ENCODE peak calls at places on chromosomes 1 and 21, in six cellular contexts. One of them, this sample, is unnamed.

GRCh38 chr21:26842300-26842699 is 2.9 kb downstream of the ADAMTS1 start:
- DNase-seq in neuronal stem cell: no peak
- DNase-seq in IMR-90: peak; percentile 64
- DNase-seq in H1: no peak
- DNase-seq in mesendoderm: no peak
- DNase-seq in H9: no peak
- DNase-seq in this sample: peak; percentile 48

GRCh38 chr1:70194601-70195000 is 10.8 kb downstream of the LRRC40 start:
- DNase-seq in H1: no peak
- DNase-seq in mesendoderm: no peak
- DNase-seq in IMR-90: no peak
- DNase-seq in neuronal stem cell: no peak
- DNase-seq in H9: no peak
- DNase-seq in this sample: no peak

GRCh38 chr21:32193066-32193465 is 85.8 kb downstream of the MIS18A start:
- DNase-seq in IMR-90: no peak
- DNase-seq in H9: no peak
- DNase-seq in neuronal stem cell: no peak
- DNase-seq in mesendoderm: no peak
- DNase-seq in H1: no peak
- DNase-seq in this sample: no peak

GRCh38 chr1:180926164-180926981 is 13.7 kb downstream of the KIAA1614 start:
- DNase-seq in neuronal stem cell: no peak
- DNase-seq in H9: no peak
- DNase-seq in IMR-90: peak; percentile 43
- DNase-seq in H1: no peak
- DNase-seq in mesendoderm: no peak
- DNase-seq in this sample: peak; percentile 26

GRCh38 chr1:42962641-42963377 is 4.1 kb upstream of the SLC2A1 start:
- DNase-seq in H1: peak; percentile 70
- DNase-seq in IMR-90: peak; percentile 73
- DNase-seq in mesendoderm: peak; percentile 89
- DNase-seq in neuronal stem cell: no peak
- DNase-seq in H9: peak; percentile 96
- DNase-seq in this sample: peak; percentile 70

GRCh38 chr1:114668784-114669561 is 876 bp downstream of the DENND2C start:
- DNase-seq in neuronal stem cell: peak; percentile 5
- DNase-seq in IMR-90: peak; percentile 24
- DNase-seq in mesendoderm: peak; percentile 37
- DNase-seq in H9: no peak
- DNase-seq in H1: no peak
- DNase-seq in this sample: peak; percentile 5

GRCh38 chr21:45382698-45383000 is 22.3 kb upstream of the COL18A1 start:
- DNase-seq in mesendoderm: no peak
- DNase-seq in H1: no peak
- DNase-seq in neuronal stem cell: no peak
- DNase-seq in IMR-90: no peak
- DNase-seq in H9: no peak
- DNase-seq in this sample: no peak

GRCh38 chr1:8941906-8942305 is 3.8 kb upstream of the CA6 start:
- DNase-seq in IMR-90: peak; percentile 91
- DNase-seq in mesendoderm: peak; percentile 56
- DNase-seq in neuronal stem cell: no peak
- DNase-seq in H9: no peak
- DNase-seq in H1: no peak
- DNase-seq in this sample: peak; percentile 65

GRCh38 chr1:3543076-3544049 is 67.9 kb downstream of the MEGF6 start:
- DNase-seq in H1: peak; percentile 71
- DNase-seq in IMR-90: peak; percentile 92
- DNase-seq in mesendoderm: peak; percentile 73
- DNase-seq in H9: peak; percentile 46
- DNase-seq in neuronal stem cell: no peak
- DNase-seq in this sample: peak; percentile 12

GRCh38 chr21:37300114-37300746 is 33.1 kb upstream of the VPS26C start:
- DNase-seq in H1: no peak
- DNase-seq in neuronal stem cell: no peak
- DNase-seq in H9: no peak
- DNase-seq in mesendoderm: no peak
- DNase-seq in IMR-90: no peak
- DNase-seq in this sample: no peak

GRCh38 chr1:215883004-215883403 is 315.9 kb downstream of the KCTD3 start:
- DNase-seq in neuronal stem cell: no peak
- DNase-seq in H9: no peak
- DNase-seq in H1: no peak
- DNase-seq in mesendoderm: no peak
- DNase-seq in IMR-90: no peak
- DNase-seq in this sample: no peak

GRCh38 chr1:200342511-200343400 is 67.1 kb downstream of the ZNF281 start:
- DNase-seq in H9: no peak
- DNase-seq in H1: no peak
- DNase-seq in neuronal stem cell: no peak
- DNase-seq in mesendoderm: no peak
- DNase-seq in IMR-90: peak; percentile 76
- DNase-seq in this sample: peak; percentile 45

GRCh38 chr1:18565321-18565720 is 65.3 kb upstream of the PAX7 start:
- DNase-seq in H1: no peak
- DNase-seq in IMR-90: no peak
- DNase-seq in mesendoderm: no peak
- DNase-seq in H9: no peak
- DNase-seq in neuronal stem cell: no peak
- DNase-seq in this sample: no peak

GRCh38 chr1:197620660-197621273 is 154.5 kb downstream of the DENND1B start:
- DNase-seq in mesendoderm: peak; percentile 11
- DNase-seq in neuronal stem cell: no peak
- DNase-seq in H9: no peak
- DNase-seq in IMR-90: no peak
- DNase-seq in H1: no peak
- DNase-seq in this sample: no peak

GRCh38 chr1:197042676-197043341 is 24.3 kb downstream of the F13B start:
- DNase-seq in neuronal stem cell: no peak
- DNase-seq in H9: no peak
- DNase-seq in H1: no peak
- DNase-seq in mesendoderm: no peak
- DNase-seq in IMR-90: no peak
- DNase-seq in this sample: no peak

GRCh38 chr21:39633770-39634181 is 21.0 kb downstream of the B3GALT5 start:
- DNase-seq in mesendoderm: no peak
- DNase-seq in H1: no peak
- DNase-seq in H9: no peak
- DNase-seq in neuronal stem cell: no peak
- DNase-seq in IMR-90: peak; percentile 92
- DNase-seq in this sample: peak; percentile 88

GRCh38 chr21:35924714-35925301 is 135.5 kb downstream of the SETD4 start:
- DNase-seq in mesendoderm: no peak
- DNase-seq in IMR-90: peak; percentile 96
- DNase-seq in H9: no peak
- DNase-seq in H1: no peak
- DNase-seq in neuronal stem cell: no peak
- DNase-seq in this sample: peak; percentile 77

GRCh38 chr1:12573015-12573825 is 44.8 kb downstream of the DHRS3 start:
- DNase-seq in H9: no peak
- DNase-seq in mesendoderm: no peak
- DNase-seq in H1: no peak
- DNase-seq in IMR-90: no peak
- DNase-seq in neuronal stem cell: no peak
- DNase-seq in this sample: no peak

GRCh38 chr1:101474039-101474665 is 237.3 kb downstream of the S1PR1 start:
- DNase-seq in neuronal stem cell: peak; percentile 27
- DNase-seq in H9: no peak
- DNase-seq in mesendoderm: peak; percentile 70
- DNase-seq in IMR-90: no peak
- DNase-seq in H1: no peak
- DNase-seq in this sample: peak; percentile 16

GRCh38 chr21:32572574-32573420 is 12.5 kb downstream of the TCP10L start:
- DNase-seq in H1: no peak
- DNase-seq in IMR-90: no peak
- DNase-seq in mesendoderm: no peak
- DNase-seq in H9: no peak
- DNase-seq in neuronal stem cell: no peak
- DNase-seq in this sample: no peak

GRCh38 chr1:7223334-7224080 is 438.3 kb downstream of the CAMTA1 start:
- DNase-seq in mesendoderm: no peak
- DNase-seq in H1: no peak
- DNase-seq in IMR-90: peak; percentile 97
- DNase-seq in H9: no peak
- DNase-seq in neuronal stem cell: no peak
- DNase-seq in this sample: peak; percentile 40

GRCh38 chr1:232066521-232066920 is 439.9 kb downstream of the DISC1 start:
- DNase-seq in H1: no peak
- DNase-seq in neuronal stem cell: no peak
- DNase-seq in mesendoderm: no peak
- DNase-seq in IMR-90: no peak
- DNase-seq in H9: no peak
- DNase-seq in this sample: no peak

DNA sequence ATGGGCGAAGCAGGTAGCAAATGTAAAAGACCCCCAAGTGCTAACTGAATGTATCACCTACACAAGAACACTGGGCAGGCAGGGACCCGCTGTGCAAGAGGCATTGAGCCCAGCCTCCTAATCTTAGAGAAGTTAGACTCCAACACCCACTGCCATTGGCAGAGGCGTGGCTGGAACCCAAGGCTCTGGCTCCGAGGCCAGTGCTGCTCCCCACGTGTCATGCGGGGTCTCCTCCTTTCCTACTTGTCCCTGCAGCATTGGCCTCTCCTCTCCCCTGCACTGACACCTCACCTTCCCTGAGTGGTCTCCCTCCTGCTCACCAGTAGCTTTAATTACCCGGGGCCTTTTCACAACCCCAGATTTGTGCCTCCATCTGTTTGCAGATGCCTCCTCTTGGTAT is 107.0 kb downstream of the GALNT2 start:
- DNase-seq in H9: peak; percentile 19
- DNase-seq in H1: peak; percentile 40
- DNase-seq in mesendoderm: no peak
- DNase-seq in neuronal stem cell: no peak
- DNase-seq in IMR-90: no peak
- DNase-seq in this sample: no peak
- H2BK15ac ChIP-seq in H9: no peak overlapping the region
- H2BK15ac ChIP-seq in H1: no peak overlapping the region
- H2BK15ac ChIP-seq in mesendoderm: no peak overlapping the region
- H2BK15ac ChIP-seq in neuronal stem cell: no peak overlapping the region
- H2BK15ac ChIP-seq in IMR-90: no peak overlapping the region
- H2BK15ac ChIP-seq in this sample: no peak overlapping the region

DNA sequence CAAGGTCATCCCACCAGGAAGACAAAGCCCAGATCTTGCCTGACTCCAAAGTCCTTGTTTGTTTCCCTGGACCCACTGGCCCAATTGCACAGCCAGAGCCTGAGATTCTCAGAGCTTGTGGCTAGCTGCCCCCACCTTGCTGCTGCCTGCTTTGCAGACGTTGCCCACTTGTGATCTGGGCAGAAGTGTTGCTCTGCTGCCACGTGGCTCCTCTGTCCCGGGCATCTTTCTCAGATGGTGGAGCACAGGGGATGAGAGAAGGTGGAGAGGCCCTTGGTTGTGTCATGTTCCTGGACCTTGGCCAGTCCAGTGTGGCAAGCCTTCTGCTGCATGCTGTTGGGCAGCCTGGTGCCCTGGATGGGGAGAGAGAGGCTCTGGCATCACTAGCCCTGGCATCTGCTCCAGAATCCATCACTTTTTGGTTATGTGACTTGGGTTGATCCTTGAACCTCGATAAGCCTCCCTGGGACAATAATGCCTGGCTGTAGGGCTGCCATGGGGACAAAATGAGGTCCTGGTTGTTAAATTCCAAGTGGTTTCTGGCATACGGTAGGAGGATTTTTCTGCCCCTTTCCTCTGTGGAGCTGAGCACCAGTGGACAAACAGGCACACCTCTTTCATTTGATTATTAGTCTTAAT is 1.5 kb upstream of the NR0B2 start:
- DNase-seq in H9: no peak
- DNase-seq in IMR-90: no peak
- DNase-seq in mesendoderm: no peak
- DNase-seq in H1: no peak
- DNase-seq in neuronal stem cell: no peak
- DNase-seq in this sample: no peak
- H3K23ac ChIP-seq in H9: no peak overlapping the region
- H3K23ac ChIP-seq in IMR-90: no peak overlapping the region
- H3K23ac ChIP-seq in mesendoderm: no peak overlapping the region
- H3K23ac ChIP-seq in H1: no peak overlapping the region
- H3K23ac ChIP-seq in neuronal stem cell: no peak overlapping the region
- H3K23ac ChIP-seq in this sample: no peak overlapping the region

GRCh38 chr1:38735651-38736161 is 123.9 kb downstream of the RRAGC start:
- DNase-seq in H9: no peak
- DNase-seq in mesendoderm: no peak
- DNase-seq in IMR-90: peak; percentile 81
- DNase-seq in neuronal stem cell: no peak
- DNase-seq in H1: no peak
- DNase-seq in this sample: peak; percentile 84
- H2BK15ac ChIP-seq in H9: no peak overlapping the region
- H2BK15ac ChIP-seq in mesendoderm: no peak overlapping the region
- H2BK15ac ChIP-seq in IMR-90: no peak overlapping the region
- H2BK15ac ChIP-seq in neuronal stem cell: no peak overlapping the region
- H2BK15ac ChIP-seq in H1: no peak overlapping the region
- H2BK15ac ChIP-seq in this sample: no peak overlapping the region

GRCh38 chr1:182574156-182574555 is 14.9 kb downstream of the RNASEL start:
- DNase-seq in H1: no peak
- DNase-seq in neuronal stem cell: no peak
- DNase-seq in mesendoderm: no peak
- DNase-seq in H9: no peak
- DNase-seq in IMR-90: no peak
- DNase-seq in this sample: no peak

GRCh38 chr1:182567629-182568028 is 21.4 kb downstream of the RNASEL start:
- DNase-seq in H9: no peak
- DNase-seq in neuronal stem cell: no peak
- DNase-seq in IMR-90: no peak
- DNase-seq in mesendoderm: no peak
- DNase-seq in H1: no peak
- DNase-seq in this sample: no peak

GRCh38 chr1:182570611-182570970 is 18.5 kb downstream of the RNASEL start:
- DNase-seq in neuronal stem cell: no peak
- DNase-seq in H9: no peak
- DNase-seq in mesendoderm: no peak
- DNase-seq in IMR-90: no peak
- DNase-seq in H1: no peak
- DNase-seq in this sample: no peak

GRCh38 chr1:182568647-182569284 is 20.3 kb downstream of the RNASEL start:
- DNase-seq in H9: no peak
- DNase-seq in mesendoderm: no peak
- DNase-seq in neuronal stem cell: no peak
- DNase-seq in H1: no peak
- DNase-seq in IMR-90: no peak
- DNase-seq in this sample: no peak

DNA sequence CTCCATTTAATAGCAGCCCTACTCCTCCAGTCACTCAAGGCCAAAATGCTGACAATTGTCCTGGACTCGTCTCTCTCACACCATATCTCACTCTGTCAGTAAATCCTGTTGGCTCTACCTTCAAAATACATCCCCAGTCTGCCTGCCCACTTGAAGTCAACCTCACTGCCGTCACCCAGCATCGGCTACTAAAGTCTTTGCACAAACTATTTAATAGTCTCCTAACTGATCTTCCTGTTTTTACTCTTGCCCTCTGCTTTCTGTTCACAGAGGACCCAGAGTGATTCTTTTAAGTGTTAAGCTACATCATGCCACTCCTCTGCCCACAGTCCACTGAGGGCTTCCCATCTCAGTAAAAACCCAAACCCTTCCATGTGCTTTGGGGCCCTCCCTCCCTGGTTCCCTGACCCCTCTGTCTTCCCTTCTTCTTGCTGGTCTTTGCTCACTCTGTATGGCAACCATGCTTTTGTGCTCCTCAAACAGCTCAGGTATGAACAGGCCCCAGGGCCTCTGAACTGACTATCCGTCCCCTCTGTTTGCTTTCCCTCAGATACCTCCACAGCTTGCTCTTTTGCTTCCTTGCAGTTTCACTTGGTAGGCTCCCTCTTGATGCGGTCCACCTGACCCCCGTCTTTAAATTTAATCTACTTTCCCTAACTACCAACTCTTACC is 19.0 kb downstream of the RNASEL start:
- DNase-seq in H1: no peak
- DNase-seq in neuronal stem cell: no peak
- DNase-seq in H9: no peak
- DNase-seq in IMR-90: no peak
- DNase-seq in mesendoderm: no peak
- DNase-seq in this sample: no peak
- H3K23ac ChIP-seq in H1: no peak overlapping the region
- H3K23ac ChIP-seq in neuronal stem cell: no peak overlapping the region
- H3K23ac ChIP-seq in H9: no peak overlapping the region
- H3K23ac ChIP-seq in IMR-90: no peak overlapping the region
- H3K23ac ChIP-seq in mesendoderm: no peak overlapping the region
- H3K23ac ChIP-seq in this sample: no peak overlapping the region

This sample was measured in mesenchymal stem cell.